ENCODE peak calls at places on chromosomes 13 and 19, in nine cellular contexts. One of them, this sample, is unnamed.

GRCh38 chr19:40178756-40179155 is 12.5 kb upstream of the MAP3K10 start:
- DNase-seq in left ventricle myocardium superior: no peak
- DNase-seq in stimulated activated CD8-positive, alpha-beta memory T cell treated with anti-CD3 and anti-CD28 coated beads, Interleukin-2, amount 100 ng/mL, for 1 hour: no peak
- DNase-seq in lower lobe of right lung: no peak
- DNase-seq in Daoy: no peak
- DNase-seq in activated T-helper 1 cell treated with Interleukin-2 at 50 U/mL for 16 hours: no peak
- DNase-seq in stimulated activated naive B cell treated with anti-CD40 and anti-IgM and Interleukin-4, amounts not matched to agents 10 μg/mL and 1 μg/mL and 100 μg/mL, for 72 hours: no peak
- DNase-seq in lower leg skin: no peak
- DNase-seq in NCI-H2081 treated with DMSO at 0.1 percent for 48 hours: no peak
- DNase-seq in this sample: no peak

GRCh38 chr13:76038920-76039716 is 403.0 kb downstream of the LMO7 start:
- DNase-seq in left ventricle myocardium superior: no peak
- DNase-seq in stimulated activated CD8-positive, alpha-beta memory T cell treated with anti-CD3 and anti-CD28 coated beads, Interleukin-2, amount 100 ng/mL, for 1 hour: no peak
- DNase-seq in lower lobe of right lung: no peak
- DNase-seq in Daoy: no peak
- DNase-seq in activated T-helper 1 cell treated with Interleukin-2 at 50 U/mL for 16 hours: no peak
- DNase-seq in stimulated activated naive B cell treated with anti-CD40 and anti-IgM and Interleukin-4, amounts not matched to agents 10 μg/mL and 1 μg/mL and 100 μg/mL, for 72 hours: no peak
- DNase-seq in lower leg skin: no peak
- DNase-seq in NCI-H2081 treated with DMSO at 0.1 percent for 48 hours: no peak
- DNase-seq in this sample: no peak

GRCh38 chr13:66427330-66427990 is 802.7 kb downstream of the PCDH9 start:
- DNase-seq in left ventricle myocardium superior: no peak
- DNase-seq in stimulated activated CD8-positive, alpha-beta memory T cell treated with anti-CD3 and anti-CD28 coated beads, Interleukin-2, amount 100 ng/mL, for 1 hour: no peak
- DNase-seq in lower lobe of right lung: no peak
- DNase-seq in Daoy: no peak
- DNase-seq in activated T-helper 1 cell treated with Interleukin-2 at 50 U/mL for 16 hours: no peak
- DNase-seq in stimulated activated naive B cell treated with anti-CD40 and anti-IgM and Interleukin-4, amounts not matched to agents 10 μg/mL and 1 μg/mL and 100 μg/mL, for 72 hours: no peak
- DNase-seq in lower leg skin: no peak
- DNase-seq in NCI-H2081 treated with DMSO at 0.1 percent for 48 hours: no peak
- DNase-seq in this sample: no peak

GRCh38 chr19:47309038-47309437 is 623 bp upstream of the C5AR1 start:
- DNase-seq in left ventricle myocardium superior: no peak
- DNase-seq in stimulated activated CD8-positive, alpha-beta memory T cell treated with anti-CD3 and anti-CD28 coated beads, Interleukin-2, amount 100 ng/mL, for 1 hour: no peak
- DNase-seq in lower lobe of right lung: no peak
- DNase-seq in Daoy: no peak
- DNase-seq in activated T-helper 1 cell treated with Interleukin-2 at 50 U/mL for 16 hours: no peak
- DNase-seq in stimulated activated naive B cell treated with anti-CD40 and anti-IgM and Interleukin-4, amounts not matched to agents 10 μg/mL and 1 μg/mL and 100 μg/mL, for 72 hours: no peak
- DNase-seq in lower leg skin: no peak
- DNase-seq in NCI-H2081 treated with DMSO at 0.1 percent for 48 hours: no peak
- DNase-seq in this sample: no peak

GRCh38 chr19:12984683-12985048 is 10.6 kb upstream of the NFIX start:
- DNase-seq in left ventricle myocardium superior: no peak
- DNase-seq in stimulated activated CD8-positive, alpha-beta memory T cell treated with anti-CD3 and anti-CD28 coated beads, Interleukin-2, amount 100 ng/mL, for 1 hour: no peak
- DNase-seq in lower lobe of right lung: no peak
- DNase-seq in Daoy: no peak
- DNase-seq in activated T-helper 1 cell treated with Interleukin-2 at 50 U/mL for 16 hours: no peak
- DNase-seq in stimulated activated naive B cell treated with anti-CD40 and anti-IgM and Interleukin-4, amounts not matched to agents 10 μg/mL and 1 μg/mL and 100 μg/mL, for 72 hours: no peak
- DNase-seq in lower leg skin: no peak
- DNase-seq in NCI-H2081 treated with DMSO at 0.1 percent for 48 hours: no peak
- DNase-seq in this sample: no peak

GRCh38 chr13:30791354-30791921 is 56.1 kb downstream of the ALOX5AP start:
- DNase-seq in left ventricle myocardium superior: peak
- DNase-seq in stimulated activated CD8-positive, alpha-beta memory T cell treated with anti-CD3 and anti-CD28 coated beads, Interleukin-2, amount 100 ng/mL, for 1 hour: no peak
- DNase-seq in lower lobe of right lung: no peak
- DNase-seq in Daoy: no peak
- DNase-seq in activated T-helper 1 cell treated with Interleukin-2 at 50 U/mL for 16 hours: no peak
- DNase-seq in stimulated activated naive B cell treated with anti-CD40 and anti-IgM and Interleukin-4, amounts not matched to agents 10 μg/mL and 1 μg/mL and 100 μg/mL, for 72 hours: no peak
- DNase-seq in lower leg skin: no peak
- DNase-seq in NCI-H2081 treated with DMSO at 0.1 percent for 48 hours: no peak
- DNase-seq in this sample: no peak

GRCh38 chr13:97600438-97601080 is 166.6 kb downstream of the RAP2A start:
- DNase-seq in left ventricle myocardium superior: no peak
- DNase-seq in stimulated activated CD8-positive, alpha-beta memory T cell treated with anti-CD3 and anti-CD28 coated beads, Interleukin-2, amount 100 ng/mL, for 1 hour: no peak
- DNase-seq in lower lobe of right lung: no peak
- DNase-seq in Daoy: no peak
- DNase-seq in activated T-helper 1 cell treated with Interleukin-2 at 50 U/mL for 16 hours: no peak
- DNase-seq in stimulated activated naive B cell treated with anti-CD40 and anti-IgM and Interleukin-4, amounts not matched to agents 10 μg/mL and 1 μg/mL and 100 μg/mL, for 72 hours: no peak
- DNase-seq in lower leg skin: no peak
- DNase-seq in NCI-H2081 treated with DMSO at 0.1 percent for 48 hours: no peak
- DNase-seq in this sample: no peak

GRCh38 chr19:45069056-45069455 is 7.2 kb downstream of the ZNF296 start:
- DNase-seq in left ventricle myocardium superior: no peak
- DNase-seq in stimulated activated CD8-positive, alpha-beta memory T cell treated with anti-CD3 and anti-CD28 coated beads, Interleukin-2, amount 100 ng/mL, for 1 hour: no peak
- DNase-seq in lower lobe of right lung: no peak
- DNase-seq in Daoy: peak
- DNase-seq in activated T-helper 1 cell treated with Interleukin-2 at 50 U/mL for 16 hours: no peak
- DNase-seq in stimulated activated naive B cell treated with anti-CD40 and anti-IgM and Interleukin-4, amounts not matched to agents 10 μg/mL and 1 μg/mL and 100 μg/mL, for 72 hours: no peak
- DNase-seq in lower leg skin: no peak
- DNase-seq in NCI-H2081 treated with DMSO at 0.1 percent for 48 hours: no peak
- DNase-seq in this sample: no peak

GRCh38 chr13:28704919-28705318 is 13.9 kb downstream of the SLC46A3 start:
- DNase-seq in left ventricle myocardium superior: no peak
- DNase-seq in stimulated activated CD8-positive, alpha-beta memory T cell treated with anti-CD3 and anti-CD28 coated beads, Interleukin-2, amount 100 ng/mL, for 1 hour: no peak
- DNase-seq in lower lobe of right lung: no peak
- DNase-seq in Daoy: no peak
- DNase-seq in activated T-helper 1 cell treated with Interleukin-2 at 50 U/mL for 16 hours: no peak
- DNase-seq in stimulated activated naive B cell treated with anti-CD40 and anti-IgM and Interleukin-4, amounts not matched to agents 10 μg/mL and 1 μg/mL and 100 μg/mL, for 72 hours: no peak
- DNase-seq in lower leg skin: no peak
- DNase-seq in NCI-H2081 treated with DMSO at 0.1 percent for 48 hours: no peak
- DNase-seq in this sample: no peak

This sample was measured in activated T-helper 9 cell treated with anti-CD3 and anti-CD28 coated beads, Interleukin-2, amount 50 U/mL, for 16 hours.